ENCODE peak calls at places on chromosomes 6 and 20, in six cellular contexts. A is IMR-90, V is neuronal stem cell, P is HepG2, W is endodermal cell, U is GM23248. N is an unnamed sample.

GRCh38 chr6:150237626-150238025 is 94.8 kb downstream of the PPP1R14C start:
- DNase-seq in A (no peak), V (no peak), P (no peak), W (no peak), U (no peak), N (no peak)

GRCh38 chr6:2950713-2951112 is 20.7 kb downstream of the SERPINB6 start:
- DNase-seq in A (no peak), V (no peak), P (no peak), W (peak), U (no peak), N (no peak)

GRCh38 chr6:11824986-11825385 is 46.4 kb upstream of the ADTRP start:
- DNase-seq in A (peak), V (no peak), P (no peak), W (no peak), U (peak), N (no peak)

GRCh38 chr6:63355632-63356031 is 35.8 kb upstream of the LGSN start:
- DNase-seq in A (no peak), V (no peak), P (no peak), W (no peak), U (no peak), N (no peak)

GRCh38 chr6:131914967-131915751 is 36.0 kb downstream of the CCN2 start:
- DNase-seq in A (peak), V (peak), P (peak), W (peak), U (peak), N (peak)

GRCh38 chr6:88538130-88538706 is 372.1 kb upstream of the CNR1 start:
- DNase-seq in A (no peak), V (peak), P (no peak), W (peak), U (peak), N (peak)

GRCh38 chr6:90296346-90297123 is at the start of gene BACH2:
- DNase-seq in A (peak), V (peak), P (peak), W (peak), U (peak), N (peak)

GRCh38 chr6:133621751-133622150 is 267.2 kb upstream of the TCF21 start:
- DNase-seq in A (peak), V (no peak), P (no peak), W (no peak), U (peak), N (no peak)

GRCh38 chr20:51616060-51616459 is 73.5 kb upstream of the NFATC2 start:
- DNase-seq in A (no peak), V (no peak), P (no peak), W (no peak), U (no peak), N (peak)

GRCh38 chr6:18335948-18336347 is 51.2 kb upstream of the RNF144B start:
- DNase-seq in A (no peak), V (no peak), P (no peak), W (no peak), U (no peak), N (no peak)

GRCh38 chr6:149211046-149211571 is 106.4 kb upstream of the TAB2 start:
- DNase-seq in A (peak), V (no peak), P (peak), W (no peak), U (peak), N (no peak)

GRCh38 chr6:111550953-111551352 is 54.7 kb downstream of the TRAF3IP2 start:
- DNase-seq in A (no peak), V (no peak), P (no peak), W (peak), U (no peak), N (no peak)

GRCh38 chr20:53652859-53653520 is 59.4 kb upstream of the ZNF217 start:
- DNase-seq in A (no peak), V (no peak), P (no peak), W (no peak), U (no peak), N (no peak)

GRCh38 chr20:52379723-52380336 is 188.3 kb upstream of the ZFP64 start:
- DNase-seq in A (peak), V (peak), P (peak), W (peak), U (peak), N (peak)

GRCh38 chr6:151044465-151045441 is 179.3 kb downstream of the MTHFD1L start:
- DNase-seq in A (peak), V (no peak), P (peak), W (peak), U (no peak), N (peak)

GRCh38 chr6:46794068-46794467 is 879 bp downstream of the MEP1A start:
- DNase-seq in A (no peak), V (no peak), P (no peak), W (no peak), U (no peak), N (no peak)

GRCh38 chr6:25193865-25194679 is 85.1 kb upstream of the CARMIL1 start:
- DNase-seq in A (no peak), V (no peak), P (no peak), W (no peak), U (peak), N (no peak)

GRCh38 chr6:21846541-21847451 is 253.2 kb downstream of the SOX4 start:
- DNase-seq in A (peak), V (peak), P (peak), W (no peak), U (no peak), N (no peak)

GRCh38 chr6:104689551-104690205 is 170.0 kb downstream of the HACE1 start:
- DNase-seq in A (peak), V (no peak), P (no peak), W (peak), U (peak), N (peak)

GRCh38 chr6:41441598-41442205 is 104.5 kb upstream of the FOXP4 start:
- DNase-seq in A (no peak), V (no peak), P (no peak), W (no peak), U (no peak), N (no peak)

GRCh38 chr6:34576286-34576955 is 20.3 kb upstream of the SPDEF start:
- DNase-seq in A (no peak), V (no peak), P (no peak), W (no peak), U (no peak), N (no peak)

GRCh38 chr20:4102381-4102780 is 87.0 kb upstream of the RNF24 start:
- DNase-seq in A (peak), V (no peak), P (no peak), W (no peak), U (peak), N (no peak)

DNA sequence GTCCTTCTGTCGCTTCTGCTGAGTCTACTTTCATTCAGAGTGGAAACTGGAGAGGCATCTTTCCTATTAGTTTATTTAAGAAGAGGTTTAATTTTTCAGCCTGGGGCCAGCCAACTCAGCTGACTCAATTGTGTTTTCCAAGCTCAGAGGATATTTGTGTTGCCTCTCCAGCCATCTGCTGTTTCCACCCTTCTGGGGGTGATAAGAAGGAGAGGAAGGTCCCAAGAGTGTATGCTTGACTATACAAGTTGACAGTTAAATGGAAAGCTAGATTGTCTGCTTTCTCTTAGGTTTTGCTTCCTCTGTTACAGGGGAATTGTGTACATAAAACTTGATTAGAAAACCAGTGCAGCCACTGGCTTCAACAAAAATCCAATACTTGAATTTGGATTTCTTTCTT is 3.0 kb downstream of the PSMF1 start:
- DNase-seq in A (no peak), V (no peak), P (no peak), W (no peak), U (no peak), N (no peak)
- H3K9ac ChIP-seq in A (no peak), V (no peak), P (peak), W (no peak), U (no peak), N (no peak)

DNA sequence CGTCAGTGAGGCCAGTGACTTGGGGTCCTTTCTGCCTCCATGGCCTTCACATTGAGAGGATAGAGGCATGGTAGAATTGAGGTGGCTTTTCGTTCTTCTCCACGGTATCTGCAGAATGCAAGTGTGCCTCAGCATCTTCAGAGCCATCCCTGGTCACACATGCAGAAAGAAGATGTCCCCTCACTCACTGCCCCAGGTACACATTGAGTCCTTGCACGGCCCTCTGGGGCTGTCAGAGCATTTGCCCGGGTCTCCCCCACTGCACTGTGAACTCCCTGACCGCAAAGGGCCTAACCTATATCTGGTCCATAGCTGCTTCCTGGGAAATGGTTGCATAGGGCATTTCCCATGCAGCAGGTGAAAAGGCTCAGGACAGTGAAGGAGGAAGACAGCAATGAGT is 115.7 kb downstream of the SCML4 start:
- DNase-seq in A (no peak), V (no peak), P (no peak), W (peak), U (no peak), N (no peak)
- H3K9ac ChIP-seq in A (no peak), V (no peak), P (no peak), W (no peak), U (no peak), N (no peak)

GRCh38 chr6:37699138-37699766 is 1.6 kb upstream of the MDGA1 start:
- DNase-seq in A (no peak), V (no peak), P (no peak), W (no peak), U (no peak), N (no peak)
- H3K9ac ChIP-seq in A (no peak), V (no peak), P (no peak), W (no peak), U (peak), N (no peak)

DNA sequence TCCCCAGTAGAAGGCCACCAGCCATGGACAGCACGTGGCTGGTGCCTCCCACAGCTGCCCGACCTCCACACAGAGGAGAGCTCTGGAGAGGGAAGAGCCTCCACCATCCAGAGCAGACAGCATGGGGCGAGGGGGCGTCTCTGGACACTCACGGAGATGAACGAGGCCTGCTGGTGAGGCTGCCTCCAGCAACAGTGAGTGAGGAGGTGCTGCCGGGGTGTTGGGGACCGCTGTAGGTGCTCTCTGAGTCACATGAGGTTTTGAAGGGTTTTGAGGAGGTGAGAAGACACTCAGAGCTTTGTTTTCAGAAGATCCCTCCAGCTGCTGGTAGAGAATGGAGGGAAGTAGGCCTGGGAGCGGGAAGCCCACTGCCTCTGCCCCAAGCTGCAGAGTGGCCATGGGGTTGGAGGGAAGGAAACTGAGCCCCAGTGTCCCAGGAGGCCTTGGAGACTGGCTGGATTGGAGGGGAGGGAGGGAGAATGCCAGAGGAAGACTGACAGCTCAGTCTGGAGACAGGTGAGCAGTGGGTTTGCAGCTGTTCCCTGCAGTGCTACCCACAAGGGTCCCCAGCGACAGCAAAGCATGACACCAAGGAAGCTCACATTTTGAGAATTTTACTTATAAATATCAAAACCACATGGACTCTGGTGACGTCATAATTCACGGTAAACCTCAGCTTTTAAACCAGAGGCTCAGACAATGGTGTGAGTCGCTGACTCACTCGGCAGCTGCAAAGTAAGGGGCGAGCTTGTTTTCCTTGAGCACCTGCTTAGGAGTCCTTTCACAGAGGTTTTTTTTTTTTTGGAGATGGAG is 65.4 kb downstream of the THBS2 start:
- DNase-seq in A (peak), V (no peak), P (no peak), W (peak), U (peak), N (peak)
- H3K9ac ChIP-seq in A (no peak), V (no peak), P (no peak), W (no peak), U (no peak), N (no peak)